ENCODE peak calls at places on chromosomes 16 and 17, in four cellular contexts. Z, F, N and M are unnamed samples.
A peak's percentile ranks its signal among the peaks of the same experiment; 100 is the strongest.

GRCh38 chr16:70681382-70682238 is 4.2 kb downstream of the MTSS2 start:
- DNase-seq in Z (no peak), F (no peak), N (no peak), M (no peak)

GRCh38 chr16:13875614-13876284 is 44.2 kb upstream of the ERCC4 start:
- DNase-seq in Z (no peak), F (no peak), N (no peak), M (no peak)

GRCh38 chr16:81748476-81749198 is 30.5 kb upstream of the PLCG2 start:
- DNase-seq in Z (peak; percentile 47), F (no peak), N (no peak), M (peak; percentile 40)

GRCh38 chr16:27226476-27226875 is 23.1 kb downstream of the KDM8 start:
- DNase-seq in Z (no peak), F (no peak), N (no peak), M (no peak)

GRCh38 chr17:63496663-63497400 is 20.0 kb downstream of the ACE start:
- DNase-seq in Z (no peak), F (no peak), N (no peak), M (no peak)

GRCh38 chr16:66898207-66898606 is 17.9 kb downstream of the PDP2 start:
- DNase-seq in Z (no peak), F (no peak), N (no peak), M (no peak)

GRCh38 chr17:6109541-6109940 is 39.4 kb downstream of the WSCD1 start:
- DNase-seq in Z (no peak), F (no peak), N (no peak), M (no peak)

GRCh38 chr17:75130632-75131277 is 787 bp downstream of the NT5C start:
- DNase-seq in Z (no peak), F (peak; percentile 69), N (peak; percentile 74), M (peak; percentile 91)

GRCh38 chr17:16036261-16036660 is 36.6 kb downstream of the TTC19 start:
- DNase-seq in Z (no peak), F (no peak), N (no peak), M (no peak)

GRCh38 chr17:59366040-59366757 is 34.7 kb downstream of the YPEL2 start:
- DNase-seq in Z (no peak), F (no peak), N (no peak), M (peak; percentile 93)

GRCh38 chr17:44095647-44096496 is 25.3 kb downstream of the G6PC3 start:
- DNase-seq in Z (no peak), F (no peak), N (peak; percentile 86), M (peak; percentile 96)

GRCh38 chr17:42347198-42347597 is 41.0 kb downstream of the STAT3 start:
- DNase-seq in Z (no peak), F (peak; percentile 22), N (no peak), M (no peak)

GRCh38 chr16:70735141-70735979 is 49.5 kb upstream of the MTSS2 start:
- DNase-seq in Z (no peak), F (no peak), N (no peak), M (peak; percentile 51)

GRCh38 chr17:69900829-69901228 is 174.2 kb upstream of the KCNJ16 start:
- DNase-seq in Z (no peak), F (no peak), N (no peak), M (no peak)

GRCh38 chr17:846901-847777 is 65.0 kb downstream of the MRM3 start:
- DNase-seq in Z (no peak), F (no peak), N (no peak), M (no peak)

GRCh38 chr17:5772720-5773119 is 188.4 kb upstream of the NLRP1 start:
- DNase-seq in Z (no peak), F (no peak), N (no peak), M (no peak)

GRCh38 chr17:53749178-53749577 is 73.5 kb upstream of the KIF2B start:
- DNase-seq in Z (no peak), F (no peak), N (peak; percentile 76), M (peak; percentile 44)

GRCh38 chr16:11586375-11586855 is 304 bp downstream of the LITAF start:
- DNase-seq in Z (no peak), F (no peak), N (no peak), M (peak; percentile 27)

GRCh38 chr16:87806608-87807546 is 41.1 kb upstream of the KLHDC4 start:
- DNase-seq in Z (no peak), F (peak; percentile 77), N (peak; percentile 54), M (no peak)

GRCh38 chr17:76432004-76432403 is 20.9 kb downstream of the UBE2O start:
- DNase-seq in Z (no peak), F (no peak), N (no peak), M (no peak)

GRCh38 chr17:75178453-75178852 is 4.3 kb downstream of the SUMO2 start:
- DNase-seq in Z (no peak), F (no peak), N (no peak), M (no peak)

GRCh38 chr16:4373909-4374742 is 2.5 kb downstream of the VASN start:
- DNase-seq in Z (no peak), F (no peak), N (peak; percentile 29), M (peak; percentile 79)

GRCh38 chr16:88086571-88087516 is 135.6 kb downstream of the BANP start:
- DNase-seq in Z (no peak), F (no peak), N (no peak), M (no peak)

GRCh38 chr17:66275651-66276050 is 26.8 kb upstream of the PRKCA start:
- DNase-seq in Z (no peak), F (peak; percentile 97), N (no peak), M (no peak)

GRCh38 chr16:81632392-81633146 is 146.5 kb upstream of the PLCG2 start:
- DNase-seq in Z (no peak), F (peak; percentile 93), N (peak; percentile 74), M (no peak)

GRCh38 chr17:28551421-28552186 is 820 bp downstream of the UNC119 start:
- DNase-seq in Z (no peak), F (no peak), N (no peak), M (no peak)

GRCh38 chr16:71912483-71912882 is 17.2 kb downstream of the IST1 start:
- DNase-seq in Z (no peak), F (no peak), N (no peak), M (no peak)

GRCh38 chr17:65433592-65433991 is 127.9 kb downstream of the AXIN2 start:
- DNase-seq in Z (no peak), F (no peak), N (no peak), M (no peak)

GRCh38 chr17:17890773-17891759 is 54.3 kb upstream of the SREBF1 start:
- DNase-seq in Z (no peak), F (peak; percentile 53), N (peak; percentile 72), M (peak; percentile 79)

GRCh38 chr17:45405250-45406086 is 27.2 kb downstream of the ARHGAP27 start:
- DNase-seq in Z (no peak), F (no peak), N (peak; percentile 94), M (peak; percentile 99)

GRCh38 chr16:19210175-19210924 is 42.3 kb downstream of the SYT17 start:
- DNase-seq in Z (peak; percentile 79), F (peak; percentile 27), N (no peak), M (no peak)

GRCh38 chr17:46262271-46262670 is 32.7 kb upstream of the LRRC37A start:
- DNase-seq in Z (no peak), F (no peak), N (no peak), M (no peak)

GRCh38 chr17:50946891-50947843 is 81.0 kb upstream of the TOB1 start:
- DNase-seq in Z (no peak), F (no peak), N (peak; percentile 32), M (no peak)

GRCh38 chr17:39647242-39647641 is 10.3 kb downstream of the STARD3 start:
- DNase-seq in Z (no peak), F (no peak), N (peak; percentile 53), M (no peak)

GRCh38 chr17:17448723-17449122 is 28.1 kb upstream of the MED9 start:
- DNase-seq in Z (no peak), F (no peak), N (no peak), M (no peak)

GRCh38 chr16:48492131-48492530 is 106.9 kb upstream of the SIAH1 start:
- DNase-seq in Z (no peak), F (no peak), N (no peak), M (no peak)

GRCh38 chr17:80297996-80298560 is 37.4 kb downstream of the RNF213 start:
- DNase-seq in Z (no peak), F (no peak), N (no peak), M (no peak)

DNA sequence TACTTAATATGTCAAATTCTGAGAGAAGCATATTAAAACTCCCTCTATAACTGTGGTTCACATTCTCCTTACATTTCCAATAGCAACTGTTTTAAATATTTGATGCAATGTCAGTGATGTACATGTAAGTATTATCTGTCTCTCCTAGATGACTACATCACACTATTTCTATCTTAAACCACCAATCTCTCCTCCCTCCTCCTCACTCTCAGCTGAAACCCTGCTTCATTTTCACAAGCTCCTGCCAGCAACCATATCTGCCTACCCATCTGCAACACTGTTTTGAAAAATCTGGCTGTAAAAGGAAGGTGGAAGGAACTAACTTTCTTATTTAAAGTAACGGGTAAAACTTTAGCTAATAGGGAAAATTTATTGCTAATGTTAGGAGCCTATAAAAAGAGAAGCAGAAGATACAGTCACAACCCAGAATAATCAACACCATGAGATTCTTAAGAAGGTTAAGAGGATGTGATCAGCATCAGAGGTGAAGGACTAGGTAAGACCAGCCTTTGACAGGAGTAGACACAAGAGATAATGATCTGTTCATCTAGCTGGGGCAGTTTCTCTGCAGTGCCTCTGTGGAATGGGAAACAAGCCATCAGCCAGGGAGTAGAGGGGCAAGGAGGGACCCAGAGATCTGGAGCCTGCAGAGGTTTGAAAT is 31.0 kb downstream of the MYH10 start:
- DNase-seq in Z (no peak), F (no peak), N (no peak), M (no peak)
- TF ChIP-seq REST in Z (no peak), F (no peak), N (no peak), M (no peak)

GRCh38 chr17:48053758-48054237 is 5.6 kb downstream of the NFE2L1 start:
- DNase-seq in Z (no peak), F (no peak), N (no peak), M (peak; percentile 45)
- H4K20me1 ChIP-seq in Z (peaks cover 5% of the 10 kb centered on the region), F (no peaks in the 10 kb centered on the region), N (peaks cover 34% of the 10 kb centered on the region), M (peaks cover 32% of the 10 kb centered on the region)

DNA sequence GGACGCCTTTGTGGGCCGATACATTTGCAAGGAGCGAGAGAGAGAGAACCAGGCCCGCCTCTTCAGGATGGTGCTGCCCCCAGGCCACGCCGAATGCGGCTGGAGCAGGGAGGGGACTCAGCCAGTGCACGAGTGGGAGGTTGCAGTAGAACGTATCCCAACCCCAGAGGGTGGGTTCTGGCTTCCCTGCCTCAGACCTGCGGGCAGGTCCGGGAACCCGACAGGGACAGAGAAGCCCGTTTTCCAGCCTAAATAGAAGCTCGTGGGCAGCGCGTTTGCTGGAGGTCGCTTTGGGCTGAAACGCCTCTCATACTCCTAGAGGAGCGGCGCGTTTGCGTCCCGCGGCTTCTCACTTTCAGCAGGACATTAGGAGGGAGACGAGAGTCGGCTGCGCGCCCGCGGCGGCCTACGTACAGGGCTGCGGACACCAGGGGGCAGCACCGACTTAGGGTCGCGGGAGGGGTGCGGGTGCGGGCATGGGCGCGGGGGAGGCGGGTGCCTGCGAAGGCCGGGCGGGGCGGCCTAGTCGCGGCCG is 11.0 kb downstream of the TBX2 start:
- DNase-seq in Z (no peak), F (no peak), N (no peak), M (peak; percentile 91)
- TF ChIP-seq EZH2 in Z (peak; percentile 32), F (no peak), N (no peak), M (peak; percentile 91)

DNA sequence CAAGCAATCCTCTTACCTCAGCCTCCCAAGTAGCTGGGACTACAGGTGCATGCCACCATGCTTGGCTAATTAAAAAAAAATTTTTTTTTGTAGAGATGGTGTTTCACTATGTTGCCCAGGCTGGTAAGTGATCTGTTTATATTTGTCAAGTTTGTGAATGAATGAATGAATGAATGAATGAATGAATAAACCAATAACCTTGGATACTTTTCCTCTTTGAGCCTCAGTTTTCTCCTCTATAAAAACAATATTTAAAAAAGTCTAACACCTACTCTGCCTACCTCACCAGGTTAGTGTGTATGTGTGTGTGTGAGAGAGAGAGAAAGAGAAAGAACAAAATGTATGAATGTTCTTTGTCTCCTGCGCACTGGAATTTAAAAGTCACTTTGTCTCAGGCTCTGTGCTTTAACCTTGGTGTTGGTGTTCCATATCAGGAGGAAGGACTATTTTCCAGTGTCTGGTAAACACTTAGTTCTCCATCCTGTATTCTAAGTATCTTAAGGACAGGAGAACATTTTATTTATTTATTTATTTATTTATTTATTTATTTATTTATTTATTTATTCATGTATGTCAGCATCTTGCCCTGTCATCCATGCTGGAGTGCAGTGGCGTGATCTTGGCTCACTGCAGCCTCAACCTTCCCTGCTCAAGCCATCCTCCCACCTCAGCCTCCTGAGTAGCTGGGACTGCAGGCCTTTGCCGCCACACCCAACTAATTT is 27.1 kb downstream of the CHD9 start:
- DNase-seq in Z (no peak), F (no peak), N (no peak), M (no peak)
- TF ChIP-seq REST in Z (no peak), F (no peak), N (no peak), M (no peak)